ENCODE peak calls at places on chromosomes 2 and 18, in eight cellular contexts. Y is SJSA1; Z is WTC11; B is T1000; I is DMS153; E is NCI-H1105 treated with DMSO at 0.1 percent for 48 hours; U is activated effector memory CD4-positive, alpha-beta T cell treated with anti-CD3 and anti-CD28 coated beads, Interleukin-2, amount 50 U/mL, for 16 hours; A is activated CD4-positive, alpha-beta T cell treated with anti-CD3 and anti-CD28 coated beads for 36 hours. S is an unnamed sample.

GRCh38 chr2:7084601-7085000 is 167.4 kb downstream of the RNF144A start:
- DNase-seq in Z (no peak), A (no peak), I (no peak), B (no peak), Y (no peak), E (no peak), U (no peak), S (no peak)

GRCh38 chr2:153872311-153873061 is 764 bp downstream of the GALNT13 start:
- DNase-seq in U (no peak), B (no peak), Z (peak), I (no peak), E (peak), A (no peak), Y (no peak), S (peak)

GRCh38 chr2:216328347-216328746 is 43.9 kb downstream of the MARCHF4 start:
- DNase-seq in U (no peak), Z (peak), B (no peak), I (no peak), Y (no peak), E (no peak), A (peak), S (no peak)

GRCh38 chr18:44733069-44733753 is 52.5 kb downstream of the SETBP1 start:
- DNase-seq in I (no peak), A (peak), B (peak), E (no peak), Y (peak), Z (no peak), U (no peak), S (no peak)

GRCh38 chr2:10688921-10689807 is 611 bp downstream of the NOL10 start:
- DNase-seq in Y (no peak), Z (no peak), U (no peak), B (no peak), A (no peak), I (no peak), E (no peak), S (no peak)

GRCh38 chr2:216519154-216519762 is 20.6 kb downstream of the RPL37A start:
- DNase-seq in U (no peak), E (peak), Y (peak), B (peak), Z (peak), I (peak), A (peak), S (peak)

GRCh38 chr2:218482651-218483050 is 63.7 kb downstream of the VIL1 start:
- DNase-seq in E (no peak), I (no peak), Z (no peak), U (no peak), Y (no peak), B (no peak), A (no peak), S (no peak)

GRCh38 chr2:84904151-84904550 is 1.3 kb upstream of the TMSB10 start:
- DNase-seq in Y (no peak), Z (no peak), I (no peak), B (no peak), E (no peak), U (no peak), A (no peak), S (no peak)

GRCh38 chr2:132562245-132562644 is 107.8 kb downstream of the LYPD1 start:
- DNase-seq in U (no peak), Y (no peak), I (no peak), E (no peak), A (no peak), Z (no peak), B (no peak), S (no peak)

S was measured in D341Med.